ENCODE peak calls at places on chromosomes 11 and 22, in ten cellular contexts. X is fibroblast of lung; W is GM23338; K is endodermal cell; H is effector memory CD4-positive, alpha-beta T cell; U is IMR-90; A is body of pancreas; Z is right cardiac atrium; I is colonic mucosa; Q is PC-9. Y is an unnamed sample. For H3K4me1, the result is how much of the 10 kb centered on the place peaks cover.

GRCh38 chr11:124863137-124863825 is 2.0 kb upstream of the ROBO3 start:
- DNase-seq in U (peak), I (no peak), Z (peak), Q (no peak), K (peak), H (no peak), W (peak), X (peak), A (peak), Y (no peak)

GRCh38 chr11:30990625-30991348 is 378.8 kb downstream of the DCDC1 start:
- DNase-seq in A (no peak), Q (no peak), U (no peak), I (no peak), W (no peak), K (no peak), Z (no peak), H (no peak), X (no peak), Y (no peak)

GRCh38 chr11:72702842-72703241 is 28.6 kb upstream of the PDE2A start:
- DNase-seq in Q (no peak), W (no peak), X (no peak), U (no peak), Z (no peak), K (no peak), A (no peak), I (no peak), H (no peak), Y (no peak)

GRCh38 chr22:21937041-21937820 is 15.4 kb downstream of the PPM1F start:
- DNase-seq in A (peak), Z (peak), W (no peak), K (no peak), X (no peak), H (no peak), I (peak), U (no peak), Q (peak), Y (no peak)

GRCh38 chr11:133526790-133527189 is 5.5 kb downstream of the OPCML start:
- DNase-seq in W (no peak), I (no peak), H (no peak), Q (no peak), U (no peak), K (no peak), X (no peak), Z (peak), A (no peak), Y (no peak)

GRCh38 chr11:83924987-83925542 is 638.9 kb upstream of the CCDC90B start:
- DNase-seq in Q (no peak), A (no peak), H (no peak), I (no peak), X (no peak), W (no peak), Z (no peak), U (no peak), K (no peak), Y (no peak)

GRCh38 chr22:39567135-39567946 is 3.2 kb upstream of the CACNA1I start:
- DNase-seq in U (no peak), X (no peak), I (no peak), A (no peak), Q (no peak), Z (no peak), H (peak), W (peak), K (no peak), Y (peak)

GRCh38 chr11:61551630-61552029 is 29.2 kb downstream of the SYT7 start:
- DNase-seq in A (peak), Q (peak), Z (peak), K (no peak), U (peak), X (peak), I (no peak), W (no peak), H (no peak), Y (no peak)

GRCh38 chr11:2709429-2709828 is 9.6 kb upstream of the KCNQ1OT1 start:
- DNase-seq in H (no peak), I (no peak), A (no peak), K (no peak), W (no peak), Z (peak), X (no peak), U (peak), Q (no peak), Y (no peak)
- H3K27ac ChIP-seq in H (no peak), I (no peak), A (no peak), K (no peak), W (no peak), Z (no peak), X (no peak), U (no peak), Q (no peak), Y (no peak)

DNA sequence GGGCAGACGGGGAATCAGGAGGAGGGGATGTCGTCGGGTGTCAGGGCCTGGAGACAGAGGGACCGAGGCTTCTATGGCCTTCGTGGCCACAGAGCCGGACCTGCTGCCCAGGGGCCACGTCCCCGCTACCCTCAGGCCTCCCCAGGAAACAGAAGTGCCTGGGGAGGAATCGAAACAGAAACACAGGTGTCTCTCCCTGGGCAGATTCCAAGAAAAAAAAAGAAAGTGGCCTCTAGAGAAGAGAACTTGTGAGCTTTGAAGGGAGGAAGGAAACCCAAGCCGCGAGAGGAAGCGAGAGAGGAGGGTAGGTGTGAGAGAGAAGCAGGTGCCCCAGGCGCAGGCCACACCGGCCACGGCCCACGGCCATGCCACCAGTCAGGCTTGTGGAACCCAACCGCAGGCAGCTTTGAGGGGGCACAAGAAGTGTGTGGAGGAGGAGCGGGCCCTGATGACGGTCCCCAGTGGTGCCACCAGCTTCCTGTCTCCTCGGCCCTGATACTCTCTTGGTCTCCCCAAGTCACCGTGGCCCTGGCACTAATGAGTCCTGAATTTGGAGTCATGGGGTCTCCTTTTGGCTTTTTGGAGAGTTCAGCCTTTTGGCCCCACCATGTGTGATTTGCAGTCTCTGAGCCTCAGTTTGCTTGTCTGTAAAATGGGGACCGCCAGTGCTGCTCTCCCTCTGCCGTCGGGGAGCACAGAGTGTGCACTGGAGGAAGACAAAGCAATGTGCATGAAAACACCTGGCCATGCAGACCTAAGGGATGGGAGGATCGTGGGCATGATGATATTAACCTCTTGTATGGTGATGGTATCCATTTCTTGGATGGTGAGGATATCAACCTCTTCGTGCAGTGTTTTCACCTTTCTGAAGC is 25.2 kb downstream of the LIF start:
- DNase-seq in A (no peak), H (peak), U (no peak), W (no peak), K (no peak), Z (no peak), Q (no peak), X (no peak), I (no peak), Y (no peak)
- H3K4me1 ChIP-seq in A (under half), H (under half), U (under half), W (under half), K (under half), Z (under half), Q (under half), X (under half), I (under half), Y (under half)

GRCh38 chr22:29801153-29801552 is 34.0 kb downstream of the UQCR10 start:
- DNase-seq in A (no peak), X (no peak), U (no peak), W (peak), Z (no peak), I (no peak), Q (no peak), H (no peak), K (peak), Y (no peak)

GRCh38 chr22:29798318-29798717 is 31.1 kb downstream of the UQCR10 start:
- DNase-seq in H (no peak), Z (no peak), X (no peak), Q (no peak), I (no peak), K (no peak), U (no peak), W (no peak), A (no peak), Y (no peak)

GRCh38 chr22:29799217-29799680 is 32.1 kb downstream of the UQCR10 start:
- DNase-seq in Z (peak), Q (peak), X (peak), W (no peak), A (peak), H (no peak), I (peak), U (peak), K (no peak), Y (no peak)

GRCh38 chr22:29797351-29797750 is 30.2 kb downstream of the UQCR10 start:
- DNase-seq in Z (no peak), Q (no peak), I (no peak), A (no peak), X (no peak), K (no peak), H (no peak), U (no peak), W (no peak), Y (no peak)

DNA sequence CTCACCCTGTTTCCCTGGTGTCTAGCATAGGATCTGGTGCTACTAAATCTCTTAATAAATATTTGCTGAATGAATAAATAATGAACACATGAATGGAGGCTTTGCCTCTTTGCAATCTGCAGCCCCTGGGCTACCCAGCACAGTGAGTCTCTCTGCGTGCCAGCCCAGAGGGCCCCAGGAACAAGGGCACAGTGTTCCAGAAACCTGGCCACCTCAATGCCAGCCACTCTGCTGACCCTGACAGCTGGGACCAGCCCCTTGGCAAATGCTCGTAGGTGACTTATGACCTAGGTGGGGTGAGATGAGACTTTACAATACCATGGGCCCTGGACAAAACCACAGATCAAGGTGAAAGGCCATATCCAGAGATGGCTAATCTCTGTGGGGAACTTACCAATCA is 31.6 kb downstream of the UQCR10 start:
- DNase-seq in A (no peak), Q (peak), H (no peak), W (no peak), Z (no peak), I (no peak), U (no peak), K (no peak), X (no peak), Y (no peak)
- H3K27ac ChIP-seq in A (peak), Q (peak), H (no peak), W (no peak), Z (peak), I (peak), U (peak), K (no peak), X (peak), Y (no peak)

GRCh38 chr22:49956418-49956770 is 4.2 kb upstream of the PIM3 start:
- DNase-seq in Q (no peak), K (peak), I (no peak), A (peak), W (no peak), H (no peak), Z (peak), X (no peak), U (no peak), Y (no peak)

GRCh38 chr22:49958961-49959781 is 1.4 kb upstream of the PIM3 start:
- DNase-seq in U (no peak), X (no peak), K (peak), W (no peak), H (no peak), A (peak), I (no peak), Z (peak), Q (no peak), Y (no peak)

GRCh38 chr22:49956914-49957825 is 3.4 kb upstream of the PIM3 start:
- DNase-seq in H (no peak), I (no peak), U (no peak), X (no peak), Z (peak), Q (no peak), W (no peak), A (peak), K (peak), Y (no peak)

GRCh38 chr22:49958462-49958921 is 2.1 kb upstream of the PIM3 start:
- DNase-seq in H (no peak), I (no peak), Q (no peak), K (no peak), Z (peak), A (peak), X (no peak), W (no peak), U (no peak), Y (no peak)

GRCh38 chr22:49957826-49958461 is 2.6 kb upstream of the PIM3 start:
- DNase-seq in W (no peak), Z (no peak), A (peak), Q (no peak), X (no peak), H (no peak), K (peak), U (no peak), I (no peak), Y (no peak)
- H3K4me1 ChIP-seq in W (under half), Z (under half), A (half or more), Q (under half), X (under half), H (under half), K (under half), U (under half), I (under half), Y (under half)

DNA sequence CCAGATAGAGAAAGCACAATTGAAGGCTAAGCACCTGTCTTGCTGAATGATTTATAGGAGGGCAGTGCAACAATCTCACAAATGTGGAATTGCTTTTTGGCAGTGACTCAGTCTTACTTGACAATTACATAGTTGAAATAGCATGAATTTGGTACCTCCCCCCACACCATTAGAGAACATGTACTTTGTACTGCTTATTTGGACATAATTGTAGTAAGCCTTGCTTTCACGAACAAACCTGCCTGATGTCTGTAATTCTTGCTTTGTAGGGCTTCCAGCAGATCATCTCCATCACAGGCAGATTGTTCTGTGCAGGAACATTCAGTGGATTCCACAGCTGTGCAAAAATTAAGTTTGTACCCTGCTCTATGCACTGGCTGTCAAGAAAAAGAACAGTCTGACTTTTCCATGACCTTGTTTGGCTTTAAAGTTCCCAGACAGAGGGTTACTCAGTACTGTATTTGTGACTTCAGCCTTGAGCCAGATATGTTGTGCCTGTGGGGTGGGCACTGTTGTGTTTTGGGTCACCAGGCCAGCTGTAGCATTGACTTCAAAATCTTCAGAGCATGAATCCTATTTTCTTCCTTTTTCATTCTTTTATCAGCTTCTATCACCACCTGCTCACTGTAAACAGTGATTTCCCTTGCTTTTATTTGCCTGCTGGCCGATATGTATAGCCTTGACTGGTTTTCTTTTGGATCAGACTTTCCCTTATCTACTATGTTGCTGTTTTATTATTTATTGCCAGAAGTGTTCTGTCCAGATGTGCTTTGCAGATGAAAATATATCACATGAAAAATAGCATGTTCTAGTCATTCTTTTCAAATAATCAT is 941.0 kb upstream of the CHORDC1 start:
- DNase-seq in I (no peak), H (no peak), W (no peak), Z (no peak), K (no peak), Q (peak), A (no peak), U (peak), X (peak), Y (peak)
- H3K27ac ChIP-seq in I (no peak), H (no peak), W (no peak), Z (peak), K (no peak), Q (no peak), A (no peak), U (no peak), X (no peak), Y (no peak)

GRCh38 chr11:119370486-119371046 is 10.9 kb downstream of the USP2 start:
- DNase-seq in A (no peak), Q (no peak), W (no peak), U (no peak), K (peak), X (no peak), H (no peak), I (peak), Z (peak), Y (no peak)
- H3K4me1 ChIP-seq in A (half or more), Q (under half), W (under half), U (under half), K (under half), X (under half), H (under half), I (under half), Z (under half), Y (under half)

GRCh38 chr11:128492903-128493569 is 94.3 kb downstream of the ETS1 start:
- DNase-seq in Q (no peak), W (no peak), U (no peak), X (no peak), I (no peak), K (no peak), A (no peak), Z (no peak), H (peak), Y (no peak)
- H3K27ac ChIP-seq in Q (no peak), W (peak), U (peak), X (peak), I (peak), K (no peak), A (no peak), Z (peak), H (peak), Y (no peak)

GRCh38 chr11:44096360-44097188 is 1.1 kb downstream of the EXT2 start:
- DNase-seq in W (no peak), K (no peak), Z (peak), U (peak), H (no peak), X (peak), Q (no peak), A (no peak), I (peak), Y (peak)

GRCh38 chr11:44090539-44090938 is 4.9 kb upstream of the EXT2 start:
- DNase-seq in I (no peak), U (no peak), Q (no peak), X (no peak), A (no peak), W (no peak), Z (no peak), K (no peak), H (no peak), Y (no peak)

GRCh38 chr11:44097821-44098220 is 2.3 kb downstream of the EXT2 start:
- DNase-seq in I (no peak), H (no peak), U (peak), A (no peak), X (peak), Z (no peak), K (no peak), W (no peak), Q (no peak), Y (peak)

GRCh38 chr11:44095506-44096359 is at the start of gene EXT2:
- DNase-seq in Q (peak), K (peak), I (peak), X (peak), H (peak), Z (peak), U (peak), W (peak), A (peak), Y (peak)

DNA sequence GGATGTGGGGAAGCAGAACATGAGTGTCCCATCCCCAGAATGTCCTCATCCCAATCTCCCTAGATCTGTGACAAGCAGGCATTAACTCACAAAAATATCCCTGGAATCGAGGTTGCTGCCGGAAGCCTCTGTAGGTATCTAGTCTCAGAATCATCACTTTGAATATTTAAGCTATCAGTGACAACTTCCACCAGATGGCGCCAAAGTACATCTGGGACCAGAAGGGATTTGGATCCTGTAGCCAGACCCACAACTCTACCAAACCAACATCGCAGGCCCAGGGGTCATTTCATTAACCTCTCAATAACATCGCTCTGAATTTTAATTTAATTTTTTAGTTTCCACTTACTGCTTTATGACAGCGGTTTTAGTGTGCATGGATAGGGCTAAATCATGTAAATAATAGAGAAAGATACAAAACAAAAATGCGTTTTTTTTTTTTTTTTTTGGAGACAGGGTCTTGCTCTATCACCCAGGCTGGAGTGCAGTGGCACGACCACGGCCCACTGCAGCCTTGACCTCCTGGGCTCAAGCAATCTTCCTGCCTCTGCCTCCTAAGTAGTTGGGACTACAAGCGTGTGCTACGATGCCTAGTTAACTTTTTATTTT is 1.1 kb upstream of the EXT2 start:
- DNase-seq in K (peak), W (peak), Z (peak), Q (peak), A (peak), I (peak), H (peak), X (peak), U (peak), Y (no peak)
- H3K4me1 ChIP-seq in K (under half), W (under half), Z (under half), Q (under half), A (under half), I (under half), H (under half), X (under half), U (under half), Y (under half)

DNA sequence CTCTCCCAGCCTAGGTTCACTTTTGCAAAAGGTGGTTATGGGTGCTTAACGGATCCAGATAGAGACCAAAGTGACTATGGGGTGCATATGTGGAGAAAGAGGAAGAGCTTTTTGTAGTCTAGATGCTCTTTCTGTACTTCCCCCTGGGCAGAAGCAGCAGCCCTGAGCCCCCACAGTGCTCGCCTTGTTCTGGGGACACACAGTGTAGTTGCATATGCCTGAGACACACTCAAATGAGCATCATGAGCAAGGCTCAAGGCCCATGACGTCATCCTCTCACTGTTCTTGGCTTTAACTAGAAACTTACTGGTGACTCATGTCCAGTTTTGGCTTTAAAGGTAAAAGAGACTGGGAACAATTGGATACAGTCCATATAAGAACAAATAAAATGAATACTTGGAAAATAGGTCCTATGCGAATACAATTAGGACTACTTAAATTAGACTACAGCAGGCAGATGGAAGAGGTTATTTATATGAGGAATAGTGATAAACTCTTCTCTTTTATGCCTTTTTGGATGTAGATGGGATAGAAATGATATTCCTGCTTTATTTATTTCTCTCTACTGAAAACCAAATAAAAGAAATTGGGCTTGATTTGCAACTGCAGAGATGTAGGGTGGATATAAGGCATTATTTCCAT is 20.1 kb upstream of the PEX26 start:
- DNase-seq in K (no peak), H (no peak), Z (peak), X (peak), A (peak), Q (no peak), W (no peak), I (peak), U (peak), Y (peak)
- H3K27ac ChIP-seq in K (no peak), H (no peak), Z (no peak), X (peak), A (peak), Q (peak), W (no peak), I (peak), U (no peak), Y (peak)

Y was measured in foreskin keratinocyte.